ENCODE peak calls at places on chromosomes 4 and X, in seven cellular contexts. E, V, N, A, K, Q and J are unnamed samples.

GRCh38 chr4:166091914-166092510 is 219.0 kb downstream of the TLL1 start:
- DNase-seq in E (no peak), V (peak), N (peak), A (peak), K (peak), Q (no peak), J (peak)

GRCh38 chrX:37905436-37906147 is 58.2 kb upstream of the DYNLT3 start:
- DNase-seq in E (no peak), V (no peak), N (peak), A (peak), K (peak), Q (no peak), J (no peak)

GRCh38 chr4:53589511-53589910 is 1.8 kb downstream of the LNX1 start:
- DNase-seq in E (no peak), V (no peak), N (no peak), A (no peak), K (no peak), Q (no peak), J (no peak)

GRCh38 chrX:105882581-105883275 is 60.4 kb downstream of the NRK start:
- DNase-seq in E (no peak), V (peak), N (peak), A (peak), K (no peak), Q (no peak), J (no peak)

GRCh38 chr4:164716901-164717300 is 37.0 kb upstream of the SMIM31 start:
- DNase-seq in E (no peak), V (peak), N (peak), A (no peak), K (peak), Q (no peak), J (no peak)

GRCh38 chrX:80808854-80809493 is 703 bp downstream of the BRWD3 start:
- DNase-seq in E (no peak), V (peak), N (peak), A (no peak), K (peak), Q (no peak), J (no peak)

GRCh38 chr4:8434251-8435073 is 6.1 kb downstream of the ACOX3 start:
- DNase-seq in E (no peak), V (no peak), N (no peak), A (no peak), K (no peak), Q (no peak), J (no peak)

GRCh38 chr4:119068529-119068962 is 67.1 kb upstream of the MYOZ2 start:
- DNase-seq in E (no peak), V (peak), N (no peak), A (no peak), K (peak), Q (peak), J (no peak)

GRCh38 chr4:139465922-139466321 is 12.0 kb downstream of the RAB33B start:
- DNase-seq in E (no peak), V (no peak), N (no peak), A (no peak), K (no peak), Q (no peak), J (no peak)

GRCh38 chr4:40672528-40673522 is 43.2 kb upstream of the RBM47 start:
- DNase-seq in E (no peak), V (peak), N (no peak), A (peak), K (peak), Q (peak), J (peak)

GRCh38 chrX:53287493-53288138 is 6.2 kb upstream of the IQSEC2 start:
- DNase-seq in E (no peak), V (peak), N (peak), A (no peak), K (no peak), Q (no peak), J (no peak)

GRCh38 chrX:96112689-96113088 is 572.0 kb upstream of the DIAPH2 start:
- DNase-seq in E (no peak), V (no peak), N (no peak), A (no peak), K (no peak), Q (no peak), J (no peak)
- TF ChIP-seq CTCF in E (no peak), V (no peak), N (no peak), A (no peak), K (no peak), Q (no peak), J (no peak)

DNA sequence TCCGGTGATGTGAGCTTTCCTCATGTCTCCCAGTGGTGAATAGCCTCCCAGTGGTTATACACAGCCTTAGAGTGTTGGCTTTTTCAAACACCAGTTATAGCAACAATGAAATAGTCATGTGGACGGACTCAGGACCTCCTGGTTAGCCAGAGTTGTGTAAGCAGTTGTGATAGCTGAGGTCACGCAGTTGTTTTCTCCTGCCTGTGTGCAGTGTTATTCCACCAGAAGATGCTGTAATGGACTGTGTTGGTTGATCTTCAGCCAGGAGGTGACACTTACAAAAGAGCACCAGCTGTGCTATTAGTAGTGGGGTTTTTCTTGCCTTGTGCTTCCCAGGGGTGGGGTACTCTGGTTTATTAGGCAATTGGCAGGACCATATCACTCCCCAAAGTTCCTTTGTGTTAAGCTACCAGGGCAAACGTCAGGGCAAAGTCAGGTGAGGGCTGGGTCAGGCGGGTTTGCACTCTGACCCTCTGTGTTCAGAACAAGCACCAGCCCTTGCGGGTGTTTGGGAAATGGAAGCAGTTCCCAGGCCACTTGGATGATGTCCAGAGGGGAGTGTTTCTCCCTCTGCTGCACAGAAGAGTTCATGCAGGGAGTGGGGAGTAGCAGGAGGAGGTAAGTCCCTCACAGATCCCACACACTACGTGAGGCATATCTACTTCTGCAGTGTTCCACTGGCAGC is 252.6 kb downstream of the TMEM47 start:
- DNase-seq in E (no peak), V (no peak), N (no peak), A (no peak), K (no peak), Q (no peak), J (no peak)
- TF ChIP-seq CTCF in E (no peak), V (no peak), N (no peak), A (no peak), K (no peak), Q (no peak), J (no peak)

GRCh38 chrX:13598877-13599276 is 29.5 kb downstream of the EGFL6 start:
- DNase-seq in E (no peak), V (no peak), N (no peak), A (no peak), K (peak), Q (no peak), J (no peak)
- TF ChIP-seq CTCF in E (no peak), V (peak), N (peak), A (peak), K (no peak), Q (peak), J (peak)

GRCh38 chr4:170230242-170230641 is 140.5 kb upstream of the AADAT start:
- DNase-seq in E (no peak), V (no peak), N (no peak), A (no peak), K (no peak), Q (no peak), J (no peak)

GRCh38 chr4:170231377-170231776 is 141.6 kb upstream of the AADAT start:
- DNase-seq in E (no peak), V (no peak), N (no peak), A (no peak), K (no peak), Q (no peak), J (no peak)

GRCh38 chr4:170226288-170226687 is 136.5 kb upstream of the AADAT start:
- DNase-seq in E (no peak), V (no peak), N (no peak), A (no peak), K (peak), Q (no peak), J (no peak)

GRCh38 chr4:170227928-170228327 is 138.2 kb upstream of the AADAT start:
- DNase-seq in E (no peak), V (no peak), N (no peak), A (no peak), K (peak), Q (no peak), J (no peak)

GRCh38 chr4:170229021-170229420 is 139.3 kb upstream of the AADAT start:
- DNase-seq in E (no peak), V (peak), N (no peak), A (no peak), K (peak), Q (no peak), J (no peak)
- TF ChIP-seq CTCF in E (no peak), V (no peak), N (no peak), A (no peak), K (no peak), Q (no peak), J (no peak)